ENCODE peak calls at places on chromosomes 1 and 21, in five cellular contexts. One of them, this sample, is unnamed. For H3K4me1, the result is how much of the 10 kb centered on the place peaks cover.

GRCh38 chr1:211625040-211625439 is 46.1 kb upstream of the SLC30A1 start:
- DNase-seq in neuronal stem cell: no peak
- DNase-seq in IMR-90: peak
- DNase-seq in mesendoderm: peak
- DNase-seq in H9: no peak
- DNase-seq in this sample: peak

GRCh38 chr1:147542549-147542857 is 1.2 kb downstream of the BCL9 start:
- DNase-seq in neuronal stem cell: no peak
- DNase-seq in IMR-90: no peak
- DNase-seq in mesendoderm: no peak
- DNase-seq in H9: no peak
- DNase-seq in this sample: no peak

GRCh38 chr1:236351875-236352573 is 42.1 kb upstream of the EDARADD start:
- DNase-seq in IMR-90: no peak
- DNase-seq in H9: no peak
- DNase-seq in neuronal stem cell: no peak
- DNase-seq in mesendoderm: no peak
- DNase-seq in this sample: no peak

GRCh38 chr1:180181048-180181447 is 26.4 kb downstream of the QSOX1 start:
- DNase-seq in neuronal stem cell: no peak
- DNase-seq in IMR-90: no peak
- DNase-seq in H9: no peak
- DNase-seq in mesendoderm: peak
- DNase-seq in this sample: peak

GRCh38 chr1:245336149-245336983 is 181.6 kb downstream of the KIF26B start:
- DNase-seq in IMR-90: no peak
- DNase-seq in neuronal stem cell: no peak
- DNase-seq in mesendoderm: peak
- DNase-seq in H9: peak
- DNase-seq in this sample: no peak

GRCh38 chr1:230029244-230029643 is 37.8 kb upstream of the GALNT2 start:
- DNase-seq in H9: no peak
- DNase-seq in neuronal stem cell: no peak
- DNase-seq in IMR-90: no peak
- DNase-seq in mesendoderm: no peak
- DNase-seq in this sample: no peak

GRCh38 chr1:27602510-27603319 is 1.2 kb downstream of the AHDC1 start:
- DNase-seq in neuronal stem cell: no peak
- DNase-seq in IMR-90: peak
- DNase-seq in mesendoderm: no peak
- DNase-seq in H9: no peak
- DNase-seq in this sample: no peak

GRCh38 chr1:65020774-65021173 is 54.4 kb upstream of the JAK1 start:
- DNase-seq in mesendoderm: peak
- DNase-seq in H9: no peak
- DNase-seq in IMR-90: peak
- DNase-seq in neuronal stem cell: no peak
- DNase-seq in this sample: peak

GRCh38 chr21:37412603-37413360 is 46.2 kb downstream of the DYRK1A start:
- DNase-seq in neuronal stem cell: no peak
- DNase-seq in IMR-90: peak
- DNase-seq in mesendoderm: peak
- DNase-seq in H9: no peak
- DNase-seq in this sample: peak

GRCh38 chr1:18870325-18870865 is 10.9 kb upstream of the TAS1R2 start:
- DNase-seq in neuronal stem cell: no peak
- DNase-seq in H9: no peak
- DNase-seq in IMR-90: no peak
- DNase-seq in mesendoderm: no peak
- DNase-seq in this sample: no peak

GRCh38 chr1:231612393-231613089 is 14.0 kb upstream of the DISC1 start:
- DNase-seq in mesendoderm: no peak
- DNase-seq in H9: no peak
- DNase-seq in neuronal stem cell: no peak
- DNase-seq in IMR-90: no peak
- DNase-seq in this sample: no peak

GRCh38 chr1:182794802-182795201 is 5.2 kb downstream of the NPL start:
- DNase-seq in mesendoderm: no peak
- DNase-seq in IMR-90: no peak
- DNase-seq in neuronal stem cell: no peak
- DNase-seq in H9: no peak
- DNase-seq in this sample: no peak
- H3K4me1 ChIP-seq in mesendoderm: under half
- H3K4me1 ChIP-seq in IMR-90: under half
- H3K4me1 ChIP-seq in neuronal stem cell: under half
- H3K4me1 ChIP-seq in H9: under half
- H3K4me1 ChIP-seq in this sample: under half

DNA sequence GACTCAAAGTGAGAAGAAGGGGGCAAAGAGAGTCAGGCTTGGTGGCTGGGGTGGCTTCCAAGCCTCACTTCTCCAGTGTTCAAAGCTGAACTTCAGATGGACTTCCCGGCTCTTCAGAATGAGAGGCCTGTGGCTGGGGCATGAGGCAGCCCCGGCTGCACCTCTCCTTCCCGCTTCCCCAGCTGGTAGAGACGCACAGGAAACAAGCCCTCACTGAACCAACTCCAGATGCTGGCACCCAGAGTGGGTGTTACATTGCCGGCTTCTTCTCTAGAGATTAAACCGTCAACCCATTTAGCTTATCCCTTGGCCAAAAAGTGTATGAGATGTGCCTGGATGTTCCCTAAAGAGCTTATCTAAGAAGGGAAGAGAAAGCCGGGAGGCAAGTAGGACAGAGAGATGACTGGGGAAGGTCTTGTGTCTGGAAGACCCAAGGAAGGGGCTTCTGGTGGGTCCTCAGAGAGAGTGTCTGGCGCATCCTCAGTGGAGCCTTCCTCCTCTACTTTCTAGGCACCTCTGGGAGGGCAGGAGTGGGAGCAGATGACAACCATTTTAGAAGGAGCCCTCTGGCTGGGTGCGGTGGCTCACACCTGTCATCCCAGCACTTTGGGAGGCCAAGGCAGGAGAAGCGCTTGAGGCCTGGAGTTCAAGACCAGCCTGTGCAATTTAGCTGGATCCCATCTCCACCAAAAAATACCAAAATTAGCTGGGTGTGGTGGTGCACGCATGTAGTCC is 2.0 kb downstream of the ADAMTSL4 start:
- DNase-seq in mesendoderm: no peak
- DNase-seq in H9: peak
- DNase-seq in IMR-90: no peak
- DNase-seq in neuronal stem cell: no peak
- DNase-seq in this sample: peak
- H3K4ac ChIP-seq in mesendoderm: no peak
- H3K4ac ChIP-seq in H9: no peak
- H3K4ac ChIP-seq in IMR-90: peak
- H3K4ac ChIP-seq in neuronal stem cell: no peak
- H3K4ac ChIP-seq in this sample: peak

GRCh38 chr1:187032982-187033705 is 204.4 kb downstream of the PLA2G4A start:
- DNase-seq in H9: no peak
- DNase-seq in neuronal stem cell: no peak
- DNase-seq in mesendoderm: no peak
- DNase-seq in IMR-90: no peak
- DNase-seq in this sample: no peak
- H3K4me1 ChIP-seq in H9: under half
- H3K4me1 ChIP-seq in neuronal stem cell: under half
- H3K4me1 ChIP-seq in mesendoderm: under half
- H3K4me1 ChIP-seq in IMR-90: under half
- H3K4me1 ChIP-seq in this sample: under half

GRCh38 chr1:66138613-66139012 is 345.9 kb downstream of the PDE4B start:
- DNase-seq in mesendoderm: no peak
- DNase-seq in H9: no peak
- DNase-seq in IMR-90: no peak
- DNase-seq in neuronal stem cell: no peak
- DNase-seq in this sample: no peak
- H3K4ac ChIP-seq in mesendoderm: no peak
- H3K4ac ChIP-seq in H9: no peak
- H3K4ac ChIP-seq in IMR-90: no peak
- H3K4ac ChIP-seq in neuronal stem cell: no peak
- H3K4ac ChIP-seq in this sample: no peak

DNA sequence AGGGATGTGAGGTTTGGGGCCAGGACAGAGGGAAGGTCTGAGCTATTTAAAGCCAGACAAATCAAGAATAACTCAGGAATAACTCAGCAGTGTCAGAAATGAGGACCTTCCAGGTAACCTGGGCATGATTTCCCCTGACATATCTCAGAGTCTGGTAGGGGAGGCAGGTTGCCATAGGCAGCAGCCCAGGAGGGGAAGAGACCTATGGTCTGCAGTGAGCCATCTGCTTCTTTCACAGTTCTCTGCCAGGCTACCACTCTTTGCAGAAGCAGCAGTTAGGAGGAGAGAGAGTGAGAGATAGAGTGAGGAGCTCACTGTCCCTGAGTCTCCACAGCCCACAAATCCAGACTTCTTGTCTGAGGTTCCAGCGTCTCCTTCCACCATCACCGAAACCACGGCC is 6.3 kb upstream of the VSIG8 start:
- DNase-seq in neuronal stem cell: no peak
- DNase-seq in IMR-90: no peak
- DNase-seq in mesendoderm: no peak
- DNase-seq in H9: no peak
- DNase-seq in this sample: no peak
- H3K4me1 ChIP-seq in neuronal stem cell: under half
- H3K4me1 ChIP-seq in IMR-90: under half
- H3K4me1 ChIP-seq in mesendoderm: under half
- H3K4me1 ChIP-seq in H9: under half
- H3K4me1 ChIP-seq in this sample: under half

DNA sequence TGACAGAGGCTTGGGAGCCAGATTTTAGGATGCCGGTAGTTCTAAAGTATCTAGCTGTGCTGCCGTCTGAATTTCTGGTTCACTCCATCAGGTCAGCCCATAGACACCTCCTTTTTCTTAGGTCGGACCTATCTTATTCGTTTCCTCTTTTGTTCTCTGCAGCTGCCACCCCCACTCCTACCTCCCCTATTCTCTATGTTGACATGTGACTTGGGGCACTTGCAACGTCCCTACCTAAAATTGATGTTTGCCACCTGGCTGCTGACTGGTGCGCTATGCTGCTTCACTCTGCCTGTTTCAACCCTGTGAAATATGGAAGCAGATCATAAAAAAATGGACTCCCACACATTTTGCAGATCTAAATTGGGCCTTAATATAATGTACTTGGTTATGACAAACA is 55.3 kb downstream of the PBX1 start:
- DNase-seq in neuronal stem cell: no peak
- DNase-seq in H9: no peak
- DNase-seq in IMR-90: no peak
- DNase-seq in mesendoderm: no peak
- DNase-seq in this sample: no peak
- H3K4ac ChIP-seq in neuronal stem cell: no peak
- H3K4ac ChIP-seq in H9: no peak
- H3K4ac ChIP-seq in IMR-90: no peak
- H3K4ac ChIP-seq in mesendoderm: no peak
- H3K4ac ChIP-seq in this sample: no peak